ENCODE peak calls at places on chromosomes 11 and 22, in seven cellular contexts. W is GM06990, I is fibroblast of villous mesenchyme, D is AG10803, T is fibroblast of lung, F is SK-N-SH, P is A549. O is an unnamed sample.

GRCh38 chr11:64759722-64760719 is at the start of gene PYGM:
- DNase-seq in W (no peak), I (peak; percentile 58), D (no peak), T (peak; percentile 60), F (peak; percentile 60), P (no peak), O (peak; percentile 94)

GRCh38 chr11:111445586-111445985 is 66.5 kb upstream of the POU2AF1 start:
- DNase-seq in W (no peak), I (peak; percentile 59), D (peak; percentile 8), T (no peak), F (no peak), P (no peak), O (no peak)

GRCh38 chr22:43096420-43096819 is 7.2 kb upstream of the TTLL1 start:
- DNase-seq in W (no peak), I (no peak), D (no peak), T (no peak), F (no peak), P (no peak), O (no peak)

GRCh38 chr11:18757742-18758294 is 31.8 kb upstream of the IGSF22 start:
- DNase-seq in W (no peak), I (peak; percentile 4), D (no peak), T (peak; percentile 33), F (no peak), P (no peak), O (peak; percentile 15)

GRCh38 chr11:40293655-40294342 is 1165.7 kb downstream of the LRRC4C start:
- DNase-seq in W (no peak), I (peak; percentile 85), D (peak; percentile 84), T (peak; percentile 96), F (peak; percentile 82), P (peak; percentile 82), O (peak; percentile 85)

GRCh38 chr11:105177658-105178057 is 38.1 kb upstream of the CARD18 start:
- DNase-seq in W (no peak), I (peak; percentile 80), D (peak; percentile 91), T (peak; percentile 86), F (no peak), P (peak; percentile 4), O (peak; percentile 94)

GRCh38 chr11:111417011-111417765 is 38.1 kb upstream of the POU2AF1 start:
- DNase-seq in W (peak; percentile 77), I (peak; percentile 47), D (no peak), T (peak; percentile 7), F (no peak), P (no peak), O (no peak)

GRCh38 chr22:27022256-27022655 is 364.9 kb downstream of the MIAT start:
- DNase-seq in W (no peak), I (no peak), D (no peak), T (no peak), F (no peak), P (no peak), O (no peak)

GRCh38 chr11:110376711-110377324 is 52.9 kb upstream of the FDX1 start:
- DNase-seq in W (no peak), I (peak; percentile 82), D (peak; percentile 84), T (peak; percentile 88), F (peak; percentile 67), P (peak; percentile 87), O (peak; percentile 92)

GRCh38 chr11:123473941-123474668 is 44.0 kb downstream of the GRAMD1B start:
- DNase-seq in W (no peak), I (peak; percentile 87), D (peak; percentile 89), T (peak; percentile 85), F (no peak), P (peak; percentile 70), O (peak; percentile 96)

GRCh38 chr11:77654770-77655434 is 17.3 kb upstream of the CLNS1A start:
- DNase-seq in W (no peak), I (peak; percentile 47), D (no peak), T (no peak), F (no peak), P (no peak), O (no peak)

GRCh38 chr11:74932797-74933196 is 16.1 kb downstream of the XRRA1 start:
- DNase-seq in W (no peak), I (peak; percentile 66), D (peak; percentile 22), T (peak; percentile 38), F (no peak), P (no peak), O (no peak)

GRCh38 chr11:14687943-14688627 is 44.5 kb downstream of the PDE3B start:
- DNase-seq in W (no peak), I (no peak), D (no peak), T (peak; percentile 16), F (no peak), P (peak; percentile 16), O (no peak)
- H3K4me3 ChIP-seq in W (no peak overlapping the region), I (no peak overlapping the region), D (no peak overlapping the region), T (no peak overlapping the region), F (no peak overlapping the region), P (no peak overlapping the region), O (no peak overlapping the region)

GRCh38 chr11:843818-844692 is 1.4 kb downstream of the TSPAN4 start:
- DNase-seq in W (no peak), I (peak; percentile 95), D (peak; percentile 98), T (peak; percentile 96), F (no peak), P (peak; percentile 96), O (peak; percentile 95)

GRCh38 chr11:843086-843704 is 543 bp downstream of the TSPAN4 start:
- DNase-seq in W (no peak), I (no peak), D (no peak), T (no peak), F (peak; percentile 68), P (no peak), O (no peak)

GRCh38 chr11:839875-840617 is 2.3 kb downstream of the POLR2L start:
- DNase-seq in W (no peak), I (no peak), D (no peak), T (no peak), F (peak; percentile 56), P (peak; percentile 67), O (no peak)

GRCh38 chr11:841981-842369 is 354 bp downstream of the POLR2L start:
- DNase-seq in W (no peak), I (no peak), D (no peak), T (no peak), F (no peak), P (no peak), O (no peak)

DNA sequence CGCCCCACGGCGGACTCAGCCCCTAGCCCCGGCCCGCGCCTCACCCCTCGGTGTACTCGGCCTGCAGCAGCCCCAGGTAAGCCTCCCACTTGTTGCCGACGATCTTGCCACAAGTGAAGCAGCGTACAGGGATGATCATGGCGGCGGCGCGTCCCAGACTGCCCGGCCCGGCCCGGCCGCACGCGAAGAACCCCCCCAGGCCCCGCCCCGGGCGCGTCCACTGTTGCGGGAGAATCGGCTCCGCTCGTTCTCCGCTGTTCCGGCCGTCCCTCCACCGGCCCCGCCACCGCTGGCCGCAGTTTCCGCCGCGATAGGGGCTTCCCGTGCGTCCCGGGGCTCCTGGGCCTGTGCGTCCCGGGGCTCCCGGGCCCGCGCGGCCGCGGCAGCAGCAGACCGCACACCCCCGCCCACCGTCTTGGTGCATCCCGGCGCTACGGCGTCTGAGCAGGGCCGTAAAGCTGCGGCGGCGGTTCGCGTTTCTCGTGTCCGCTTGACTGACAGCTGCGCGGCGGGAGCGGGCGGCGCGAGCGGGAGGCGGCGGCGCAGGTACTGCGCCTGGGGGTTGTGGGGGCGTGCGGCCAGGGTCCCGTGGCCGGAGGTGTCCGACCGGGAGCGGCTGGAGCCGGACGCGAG is at the start of the genes POLR2L and TSPAN4:
- DNase-seq in W (peak; percentile 93), I (peak; percentile 90), D (peak; percentile 88), T (peak; percentile 86), F (peak; percentile 97), P (peak; percentile 94), O (peak; percentile 94)
- TF ChIP-seq CTCF in W (no peak), I (no peak), D (no peak), T (no peak), F (no peak), P (no peak), O (no peak)

DNA sequence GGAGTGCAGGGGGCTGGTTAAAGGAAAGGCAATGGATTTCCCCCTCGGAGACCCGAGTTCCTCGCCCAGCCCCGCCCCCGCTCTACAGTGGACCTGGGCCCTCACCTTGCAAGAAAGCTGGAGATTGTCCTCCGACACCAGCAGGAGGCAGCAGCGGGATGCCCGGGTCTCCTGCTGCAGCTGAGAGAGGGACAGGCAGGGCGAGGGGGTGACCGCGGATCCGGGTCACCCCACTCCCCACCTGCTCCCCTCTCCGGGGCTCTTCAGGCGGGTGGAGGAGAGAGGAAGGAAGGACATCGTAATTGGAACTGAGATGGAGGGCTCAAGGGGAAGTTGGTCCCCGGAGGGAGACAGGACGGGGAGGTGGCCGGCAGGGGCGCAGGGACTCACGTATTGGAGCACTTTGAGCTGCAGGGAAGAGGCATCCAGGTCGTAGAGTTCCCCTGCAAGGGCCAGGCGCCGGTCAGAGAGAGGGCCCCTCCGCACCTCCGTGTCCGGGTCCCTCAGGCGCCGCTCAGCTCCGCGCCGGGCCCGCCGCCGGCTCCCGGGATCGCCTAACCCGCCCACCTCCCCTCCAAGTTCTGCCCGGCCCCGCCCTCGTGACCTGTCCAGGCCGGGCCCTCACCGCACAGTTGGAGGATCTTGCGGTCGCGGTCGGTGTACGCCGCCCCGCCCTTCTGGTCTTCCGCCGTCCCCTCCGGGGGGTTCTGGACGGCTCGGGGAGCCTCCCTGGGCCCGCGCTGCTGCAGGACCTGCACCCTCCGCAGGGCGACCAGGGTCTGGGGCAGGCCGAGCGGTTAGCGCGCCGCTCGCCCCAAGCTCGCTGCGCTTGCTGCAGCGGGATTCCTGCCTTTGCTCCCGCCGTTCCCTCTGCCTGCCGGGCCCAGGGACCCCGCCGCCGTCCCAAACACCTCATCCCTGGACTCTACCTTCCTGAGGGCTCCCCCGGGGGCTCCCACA is 84.1 kb downstream of the PDE2A start:
- DNase-seq in W (peak; percentile 21), I (no peak), D (peak; percentile 5), T (peak; percentile 13), F (peak; percentile 60), P (peak; percentile 73), O (peak; percentile 23)
- H3K4me3 ChIP-seq in W (no peak overlapping the region), I (peak overlapping the region; percentile 38), D (no peak overlapping the region), T (no peak overlapping the region), F (no peak overlapping the region), P (peak overlapping the region; percentile 57), O (no peak overlapping the region)

GRCh38 chr11:61390161-61390560 is 2.2 kb upstream of the TMEM216 start:
- DNase-seq in W (no peak), I (peak; percentile 77), D (peak; percentile 14), T (peak; percentile 44), F (no peak), P (no peak), O (no peak)

GRCh38 chr11:61380914-61381313 is 11.5 kb upstream of the TMEM216 start:
- DNase-seq in W (no peak), I (no peak), D (no peak), T (no peak), F (no peak), P (no peak), O (no peak)

GRCh38 chr11:61378713-61379313 is 13.6 kb upstream of the TMEM216 start:
- DNase-seq in W (no peak), I (peak; percentile 98), D (peak; percentile 98), T (peak; percentile 98), F (no peak), P (peak; percentile 74), O (peak; percentile 99)

GRCh38 chr11:61384271-61385242 is 7.8 kb upstream of the TMEM216 start:
- DNase-seq in W (no peak), I (peak; percentile 54), D (no peak), T (peak; percentile 48), F (no peak), P (peak; percentile 66), O (peak; percentile 57)
- TF ChIP-seq CTCF in W (peak; percentile 29), I (peak; percentile 64), D (peak; percentile 38), T (peak; percentile 43), F (no peak), P (peak; percentile 17), O (peak; percentile 36)